ENCODE peak calls at places on chromosome 9, in four cellular contexts. T, K, M and F are unnamed samples.

GRCh38 chr9:93100265-93100636 is 4.2 kb downstream of the CARD19 start:
- DNase-seq in T (no peak), M (no peak), K (no peak), F (peak; percentile 48)

GRCh38 chr9:124386201-124386600 is 29.0 kb downstream of the PSMB7 start:
- DNase-seq in M (no peak), T (no peak), K (no peak), F (no peak)

GRCh38 chr9:3946840-3947239 is 353.0 kb downstream of the GLIS3 start:
- DNase-seq in K (no peak), M (no peak), T (no peak), F (no peak)

GRCh38 chr9:116336133-116336862 is 182.7 kb downstream of the PAPPA start:
- DNase-seq in K (no peak), T (no peak), M (no peak), F (no peak)

GRCh38 chr9:70044450-70045307 is 1.0 kb downstream of the MAMDC2 start:
- DNase-seq in K (peak; percentile 19), M (no peak), T (no peak), F (no peak)

GRCh38 chr9:127923046-127923445 is 6.2 kb upstream of the ST6GALNAC4 start:
- DNase-seq in M (no peak), T (peak; percentile 52), K (no peak), F (no peak)

GRCh38 chr9:81819859-81820546 is 108.2 kb upstream of the SPATA31D4 start:
- DNase-seq in M (no peak), K (no peak), T (no peak), F (no peak)

GRCh38 chr9:4491621-4491975 is 1.3 kb downstream of the SLC1A1 start:
- DNase-seq in T (no peak), K (no peak), M (no peak), F (peak; percentile 69)

GRCh38 chr9:135130266-135130976 is 43.0 kb downstream of the OLFM1 start:
- DNase-seq in T (no peak), M (no peak), K (peak; percentile 79), F (no peak)

GRCh38 chr9:37944671-37945481 is 40.9 kb upstream of the SLC25A51 start:
- DNase-seq in M (no peak), K (no peak), T (no peak), F (no peak)

GRCh38 chr9:98913044-98913443 is 30.7 kb upstream of the COL15A1 start:
- DNase-seq in K (no peak), T (no peak), M (no peak), F (no peak)

GRCh38 chr9:130535818-130536521 is 43.4 kb upstream of the FUBP3 start:
- DNase-seq in K (no peak), T (no peak), M (no peak), F (no peak)

GRCh38 chr9:93033541-93033940 is 25.0 kb upstream of the SUSD3 start:
- DNase-seq in K (no peak), T (no peak), M (no peak), F (no peak)

GRCh38 chr9:131616983-131617604 is 71.8 kb downstream of the PRRT1B start:
- DNase-seq in M (no peak), T (no peak), K (no peak), F (no peak)

GRCh38 chr9:37179576-37179975 is 59.2 kb downstream of the ZCCHC7 start:
- DNase-seq in K (no peak), M (no peak), T (no peak), F (no peak)

GRCh38 chr9:27785714-27786100 is 212.4 kb upstream of the C9orf72 start:
- DNase-seq in K (no peak), T (no peak), M (no peak), F (no peak)

GRCh38 chr9:30995951-30996738 is 1388.3 kb upstream of the ACO1 start:
- DNase-seq in T (no peak), M (no peak), K (no peak), F (no peak)

GRCh38 chr9:7452378-7452777 is 347.2 kb downstream of the DMAC1 start:
- DNase-seq in M (no peak), K (no peak), T (no peak), F (no peak)

GRCh38 chr9:126879288-126879687 is 18.8 kb downstream of the ZBTB34 start:
- DNase-seq in T (no peak), M (no peak), K (no peak), F (no peak)

GRCh38 chr9:132826131-132826530 is 52.0 kb downstream of the AK8 start:
- DNase-seq in T (no peak), K (no peak), M (no peak), F (peak; percentile 57)

GRCh38 chr9:82363666-82364065 is 375.1 kb downstream of the SPATA31D1 start:
- DNase-seq in T (no peak), M (no peak), K (no peak), F (no peak)

GRCh38 chr9:76537150-76537646 is 78.2 kb downstream of the GCNT1 start:
- DNase-seq in K (no peak), T (no peak), M (no peak), F (no peak)

GRCh38 chr9:137986268-137987099 is 108.9 kb downstream of the CACNA1B start:
- DNase-seq in K (no peak), M (no peak), T (no peak), F (peak; percentile 61)

GRCh38 chr9:36486454-36486932 is 86.2 kb upstream of the MELK start:
- DNase-seq in M (no peak), T (no peak), K (no peak), F (no peak)

GRCh38 chr9:74498616-74499095 is 1.5 kb downstream of the RORB start:
- DNase-seq in K (no peak), T (no peak), M (no peak), F (peak; percentile 48)

GRCh38 chr9:102362463-102363138 is 624.2 kb upstream of the GRIN3A start:
- DNase-seq in T (no peak), M (no peak), K (peak; percentile 7), F (no peak)

GRCh38 chr9:108831496-108832178 is 24.1 kb downstream of the ACTL7B start:
- DNase-seq in M (no peak), K (no peak), T (no peak), F (no peak)

GRCh38 chr9:38243993-38244392 is 148.5 kb upstream of the ALDH1B1 start:
- DNase-seq in M (no peak), K (no peak), T (peak; percentile 8), F (no peak)

GRCh38 chr9:71549023-71549422 is 219.3 kb downstream of the CEMIP2 start:
- DNase-seq in T (no peak), M (no peak), K (no peak), F (no peak)

GRCh38 chr9:119216891-119217290 is 152.3 kb downstream of the BRINP1 start:
- DNase-seq in M (no peak), T (no peak), K (no peak), F (no peak)

GRCh38 chr9:127919253-127919815 is 2.5 kb upstream of the ST6GALNAC4 start:
- DNase-seq in T (no peak), M (no peak), K (peak; percentile 99), F (peak; percentile 92)

GRCh38 chr9:133665535-133665934 is 29.4 kb downstream of the DBH start:
- DNase-seq in T (no peak), M (no peak), K (no peak), F (no peak)

GRCh38 chr9:87872079-87872624 is 10.5 kb upstream of the SPATA31E1 start:
- DNase-seq in K (peak; percentile 47), T (peak; percentile 65), M (no peak), F (no peak)

GRCh38 chr9:136112541-136112940 is 6.1 kb downstream of the TMEM250 start:
- DNase-seq in K (no peak), M (no peak), T (no peak), F (no peak)